ENCODE peak calls at places on chromosome 12, in six cellular contexts. D, O, R, C, N and X are unnamed samples.

GRCh38 chr12:57112492-57113294 is 1.5 kb upstream of the STAT6 start:
- DNase-seq in N (no peak), O (no peak), D (no peak), R (no peak), C (no peak), X (no peak)

GRCh38 chr12:122523280-122523679 is 3.5 kb downstream of the RSRC2 start:
- DNase-seq in D (peak), C (no peak), R (no peak), O (no peak), N (no peak), X (no peak)

GRCh38 chr12:121490401-121491257 is 90.2 kb downstream of the KDM2B start:
- DNase-seq in C (no peak), R (no peak), N (no peak), O (no peak), D (no peak), X (peak)

GRCh38 chr12:4961311-4961710 is 51.6 kb downstream of the KCNA1 start:
- DNase-seq in O (no peak), C (no peak), D (no peak), N (no peak), R (no peak), X (no peak)

GRCh38 chr12:131611416-131612091 is 99.3 kb upstream of the SFSWAP start:
- DNase-seq in C (no peak), D (no peak), O (no peak), R (no peak), N (no peak), X (no peak)

GRCh38 chr12:123141615-123142517 is 9.0 kb downstream of the PITPNM2 start:
- DNase-seq in R (no peak), O (no peak), C (no peak), D (peak), N (no peak), X (no peak)

GRCh38 chr12:114696443-114697245 is 12.7 kb upstream of the TBX3 start:
- DNase-seq in R (no peak), C (no peak), N (no peak), O (no peak), D (no peak), X (no peak)

GRCh38 chr12:131041968-131042847 is 88.5 kb downstream of the ADGRD1 start:
- DNase-seq in N (no peak), C (no peak), D (no peak), R (no peak), O (no peak), X (no peak)

GRCh38 chr12:27618836-27619235 is 77.4 kb upstream of the REP15 start:
- DNase-seq in O (no peak), C (no peak), R (no peak), N (no peak), D (peak), X (no peak)

GRCh38 chr12:26153421-26154154 is 28.8 kb upstream of the BHLHE41 start:
- DNase-seq in R (no peak), O (no peak), N (no peak), D (peak), C (no peak), X (no peak)